ENCODE peak calls at places on chromosomes 3 and 15, in five cellular contexts. One of them, this sample, is unnamed. For H3K27me3, the result is how much of the 10 kb centered on the place peaks cover.

GRCh38 chr3:185401319-185401955 is 38.5 kb downstream of the MAP3K13 start:
- DNase-seq in aorta: no peak
- DNase-seq in tibial nerve: no peak
- DNase-seq in A673: no peak
- DNase-seq in GM23248: no peak
- DNase-seq in this sample: no peak

GRCh38 chr3:146382386-146382785 is 87.0 kb downstream of the PLSCR2 start:
- DNase-seq in aorta: no peak
- DNase-seq in tibial nerve: no peak
- DNase-seq in A673: peak
- DNase-seq in GM23248: peak
- DNase-seq in this sample: no peak

GRCh38 chr3:173983353-173983752 is 585.8 kb downstream of the NLGN1 start:
- DNase-seq in aorta: no peak
- DNase-seq in tibial nerve: no peak
- DNase-seq in A673: no peak
- DNase-seq in GM23248: peak
- DNase-seq in this sample: no peak

GRCh38 chr15:31476866-31477265 is 150.2 kb downstream of the KLF13 start:
- DNase-seq in aorta: peak
- DNase-seq in tibial nerve: no peak
- DNase-seq in A673: no peak
- DNase-seq in GM23248: no peak
- DNase-seq in this sample: no peak

GRCh38 chr15:53527996-53528395 is 231.5 kb downstream of the WDR72 start:
- DNase-seq in aorta: no peak
- DNase-seq in tibial nerve: no peak
- DNase-seq in A673: no peak
- DNase-seq in GM23248: no peak
- DNase-seq in this sample: no peak

GRCh38 chr3:196051336-196052076 is 30.4 kb downstream of the TFRC start:
- DNase-seq in aorta: no peak
- DNase-seq in tibial nerve: no peak
- DNase-seq in A673: no peak
- DNase-seq in GM23248: no peak
- DNase-seq in this sample: no peak

GRCh38 chr3:115217678-115218451 is 70.8 kb upstream of the ZBTB20 start:
- DNase-seq in aorta: no peak
- DNase-seq in tibial nerve: peak
- DNase-seq in A673: peak
- DNase-seq in GM23248: peak
- DNase-seq in this sample: peak

GRCh38 chr3:113769551-113769950 is 22.7 kb downstream of the ATP6V1A start:
- DNase-seq in aorta: no peak
- DNase-seq in tibial nerve: no peak
- DNase-seq in A673: peak
- DNase-seq in GM23248: peak
- DNase-seq in this sample: no peak

GRCh38 chr3:27632431-27633223 is 89.5 kb downstream of the EOMES start:
- DNase-seq in aorta: peak
- DNase-seq in tibial nerve: peak
- DNase-seq in A673: no peak
- DNase-seq in GM23248: peak
- DNase-seq in this sample: peak

GRCh38 chr3:85939026-85939616 is 980.3 kb downstream of the CADM2 start:
- DNase-seq in aorta: no peak
- DNase-seq in tibial nerve: no peak
- DNase-seq in A673: peak
- DNase-seq in GM23248: no peak
- DNase-seq in this sample: no peak

GRCh38 chr3:140365872-140366697 is 311.8 kb upstream of the TRIM42 start:
- DNase-seq in aorta: no peak
- DNase-seq in tibial nerve: no peak
- DNase-seq in A673: peak
- DNase-seq in GM23248: no peak
- DNase-seq in this sample: no peak

GRCh38 chr3:43401171-43401570 is 114.8 kb downstream of the SNRK start:
- DNase-seq in aorta: no peak
- DNase-seq in tibial nerve: no peak
- DNase-seq in A673: no peak
- DNase-seq in GM23248: no peak
- DNase-seq in this sample: no peak

GRCh38 chr3:126468028-126468891 is 7.4 kb downstream of the ZXDC start:
- DNase-seq in aorta: no peak
- DNase-seq in tibial nerve: no peak
- DNase-seq in A673: no peak
- DNase-seq in GM23248: peak
- DNase-seq in this sample: no peak

GRCh38 chr3:193563999-193564398 is 9.3 kb upstream of the ATP13A4 start:
- DNase-seq in aorta: no peak
- DNase-seq in tibial nerve: no peak
- DNase-seq in A673: peak
- DNase-seq in GM23248: peak
- DNase-seq in this sample: no peak

GRCh38 chr3:189914799-189915198 is 205.9 kb downstream of the P3H2 start:
- DNase-seq in aorta: no peak
- DNase-seq in tibial nerve: peak
- DNase-seq in A673: peak
- DNase-seq in GM23248: peak
- DNase-seq in this sample: no peak

GRCh38 chr15:25670025-25670554 is 193.0 kb downstream of the ATP10A start:
- DNase-seq in aorta: peak
- DNase-seq in tibial nerve: no peak
- DNase-seq in A673: peak
- DNase-seq in GM23248: peak
- DNase-seq in this sample: peak

GRCh38 chr3:172751188-172751571 is 654 bp downstream of the ECT2 start:
- DNase-seq in aorta: no peak
- DNase-seq in tibial nerve: no peak
- DNase-seq in A673: peak
- DNase-seq in GM23248: peak
- DNase-seq in this sample: no peak

GRCh38 chr15:42421376-42421775 is 62.1 kb downstream of the CAPN3 start:
- DNase-seq in aorta: no peak
- DNase-seq in tibial nerve: no peak
- DNase-seq in A673: no peak
- DNase-seq in GM23248: no peak
- DNase-seq in this sample: no peak

GRCh38 chr3:125062904-125063618 is 7.3 kb upstream of the HEG1 start:
- DNase-seq in aorta: no peak
- DNase-seq in tibial nerve: no peak
- DNase-seq in A673: no peak
- DNase-seq in GM23248: peak
- DNase-seq in this sample: no peak

GRCh38 chr3:153160451-153161137 is 1.4 kb upstream of the RAP2B start:
- DNase-seq in aorta: peak
- DNase-seq in tibial nerve: peak
- DNase-seq in A673: peak
- DNase-seq in GM23248: peak
- DNase-seq in this sample: peak

GRCh38 chr3:195907730-195908438 is 467 bp downstream of the TNK2 start:
- DNase-seq in aorta: no peak
- DNase-seq in tibial nerve: no peak
- DNase-seq in A673: peak
- DNase-seq in GM23248: peak
- DNase-seq in this sample: no peak

GRCh38 chr3:187678869-187679268 is 8.7 kb upstream of the SST start:
- DNase-seq in aorta: no peak
- DNase-seq in tibial nerve: peak
- DNase-seq in A673: peak
- DNase-seq in GM23248: peak
- DNase-seq in this sample: peak

GRCh38 chr15:65646486-65646885 is 24.7 kb downstream of the SLC24A1 start:
- DNase-seq in aorta: no peak
- DNase-seq in tibial nerve: no peak
- DNase-seq in A673: no peak
- DNase-seq in GM23248: no peak
- DNase-seq in this sample: no peak

GRCh38 chr15:74312445-74313007 is 54.9 kb downstream of the CYP11A1 start:
- DNase-seq in aorta: no peak
- DNase-seq in tibial nerve: no peak
- DNase-seq in A673: no peak
- DNase-seq in GM23248: no peak
- DNase-seq in this sample: no peak

GRCh38 chr3:146953523-146954125 is 348.5 kb upstream of the PLSCR5 start:
- DNase-seq in aorta: no peak
- DNase-seq in tibial nerve: no peak
- DNase-seq in A673: no peak
- DNase-seq in GM23248: peak
- DNase-seq in this sample: no peak

GRCh38 chr15:49296258-49296657 is 126.2 kb downstream of the GALK2 start:
- DNase-seq in aorta: no peak
- DNase-seq in tibial nerve: no peak
- DNase-seq in A673: no peak
- DNase-seq in GM23248: no peak
- DNase-seq in this sample: no peak

GRCh38 chr3:19149388-19149787 is 1.1 kb downstream of the KCNH8 start:
- DNase-seq in aorta: no peak
- DNase-seq in tibial nerve: no peak
- DNase-seq in A673: peak
- DNase-seq in GM23248: peak
- DNase-seq in this sample: no peak

GRCh38 chr3:46734773-46735172 is 17.1 kb upstream of the PRSS50 start:
- DNase-seq in aorta: no peak
- DNase-seq in tibial nerve: no peak
- DNase-seq in A673: no peak
- DNase-seq in GM23248: no peak
- DNase-seq in this sample: no peak

GRCh38 chr15:83318861-83319415 is 34.5 kb upstream of the BNC1 start:
- DNase-seq in aorta: no peak
- DNase-seq in tibial nerve: no peak
- DNase-seq in A673: no peak
- DNase-seq in GM23248: no peak
- DNase-seq in this sample: no peak

GRCh38 chr15:31098953-31099740 is 2.4 kb downstream of the TRPM1 start:
- DNase-seq in aorta: no peak
- DNase-seq in tibial nerve: no peak
- DNase-seq in A673: no peak
- DNase-seq in GM23248: peak
- DNase-seq in this sample: no peak

GRCh38 chr3:13107661-13108060 is 34.4 kb upstream of the IQSEC1 start:
- DNase-seq in aorta: no peak
- DNase-seq in tibial nerve: no peak
- DNase-seq in A673: no peak
- DNase-seq in GM23248: no peak
- DNase-seq in this sample: no peak

GRCh38 chr15:65337436-65338070 is 33.1 kb downstream of the RNU5B-1 start:
- DNase-seq in aorta: no peak
- DNase-seq in tibial nerve: no peak
- DNase-seq in A673: peak
- DNase-seq in GM23248: no peak
- DNase-seq in this sample: no peak

GRCh38 chr3:184284696-184285095 is 8.9 kb downstream of the ECE2 start:
- DNase-seq in aorta: peak
- DNase-seq in tibial nerve: no peak
- DNase-seq in A673: peak
- DNase-seq in GM23248: peak
- DNase-seq in this sample: no peak

GRCh38 chr3:190811775-190812480 is 50.6 kb downstream of the GMNC start:
- DNase-seq in aorta: no peak
- DNase-seq in tibial nerve: peak
- DNase-seq in A673: peak
- DNase-seq in GM23248: peak
- DNase-seq in this sample: no peak

GRCh38 chr3:129211772-129212171 is 28.1 kb upstream of the CNBP start:
- DNase-seq in aorta: peak
- DNase-seq in tibial nerve: peak
- DNase-seq in A673: peak
- DNase-seq in GM23248: peak
- DNase-seq in this sample: peak

GRCh38 chr15:34182942-34183341 is 27.0 kb downstream of the KATNBL1 start:
- DNase-seq in aorta: no peak
- DNase-seq in tibial nerve: no peak
- DNase-seq in A673: no peak
- DNase-seq in GM23248: no peak
- DNase-seq in this sample: no peak

GRCh38 chr3:152834354-152835310 is at the start of gene P2RY1:
- DNase-seq in aorta: peak
- DNase-seq in tibial nerve: peak
- DNase-seq in A673: peak
- DNase-seq in GM23248: peak
- DNase-seq in this sample: peak

DNA sequence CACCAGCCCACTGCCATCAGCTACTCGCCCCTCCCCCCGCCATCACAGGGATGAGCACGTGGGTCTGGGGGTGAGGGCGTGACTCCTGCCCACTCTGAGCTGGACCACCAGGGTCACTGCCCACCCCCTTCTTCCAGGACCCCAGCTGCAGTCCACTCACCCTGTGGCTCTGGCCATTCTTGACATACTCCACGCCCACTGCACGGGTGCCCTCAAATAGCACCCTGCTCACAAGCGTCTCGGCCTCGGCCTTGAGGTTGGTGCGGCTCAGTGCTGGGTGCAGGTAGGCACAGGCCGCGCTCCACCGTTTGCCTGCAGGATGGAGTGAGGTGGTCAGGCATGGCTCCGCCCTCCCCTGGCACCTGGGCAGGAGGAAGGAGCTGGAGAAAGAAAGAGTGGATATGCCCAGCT is 23.9 kb downstream of the CHDH start:
- DNase-seq in aorta: no peak
- DNase-seq in tibial nerve: no peak
- DNase-seq in A673: no peak
- DNase-seq in GM23248: no peak
- DNase-seq in this sample: no peak
- H3K27me3 ChIP-seq in aorta: under half
- H3K27me3 ChIP-seq in tibial nerve: under half
- H3K27me3 ChIP-seq in A673: under half
- H3K27me3 ChIP-seq in GM23248: under half
- H3K27me3 ChIP-seq in this sample: under half

GRCh38 chr3:60957541-60957940 is 293.7 kb downstream of the FHIT start:
- DNase-seq in aorta: no peak
- DNase-seq in tibial nerve: no peak
- DNase-seq in A673: no peak
- DNase-seq in GM23248: no peak
- DNase-seq in this sample: no peak
- H3K4me3 ChIP-seq in aorta: no peak
- H3K4me3 ChIP-seq in tibial nerve: no peak
- H3K4me3 ChIP-seq in A673: no peak
- H3K4me3 ChIP-seq in GM23248: no peak
- H3K4me3 ChIP-seq in this sample: no peak

DNA sequence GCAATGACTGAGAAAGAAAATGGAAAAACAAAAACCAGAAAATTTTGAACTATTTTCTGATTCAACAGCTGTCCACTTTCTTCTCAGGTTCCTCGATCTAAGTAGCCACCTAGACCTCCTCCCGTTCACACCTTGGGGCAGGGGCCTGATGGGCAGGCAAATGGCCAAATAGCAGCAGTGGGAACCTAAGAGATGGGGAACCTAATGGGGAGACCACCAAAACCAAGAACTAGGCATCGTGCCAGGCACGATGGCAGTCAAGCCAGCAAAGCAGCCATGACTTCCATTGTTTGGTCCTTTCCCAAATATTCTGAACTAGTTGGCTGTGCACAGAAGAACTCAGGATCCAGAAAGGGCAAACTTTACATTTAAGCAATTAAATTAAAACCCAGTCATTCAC is 57.1 kb downstream of the CAPN7 start:
- DNase-seq in aorta: no peak
- DNase-seq in tibial nerve: peak
- DNase-seq in A673: no peak
- DNase-seq in GM23248: no peak
- DNase-seq in this sample: no peak
- H3K27ac ChIP-seq in aorta: no peak
- H3K27ac ChIP-seq in tibial nerve: no peak
- H3K27ac ChIP-seq in A673: no peak
- H3K27ac ChIP-seq in GM23248: no peak
- H3K27ac ChIP-seq in this sample: no peak

GRCh38 chr15:96350321-96350720 is 19.8 kb downstream of the NR2F2 start:
- DNase-seq in aorta: no peak
- DNase-seq in tibial nerve: no peak
- DNase-seq in A673: no peak
- DNase-seq in GM23248: no peak
- DNase-seq in this sample: no peak
- H3K27me3 ChIP-seq in aorta: under half
- H3K27me3 ChIP-seq in tibial nerve: under half
- H3K27me3 ChIP-seq in A673: under half
- H3K27me3 ChIP-seq in GM23248: under half
- H3K27me3 ChIP-seq in this sample: under half